ENCODE peak calls at places on chromosomes 16 and 17, in eight cellular contexts. H is MM.1S, F is WTC11, A is fibroblast of mammary gland, V is heart left ventricle, Z is iPS-NIHi11, U is HL-60, X is HFFc6. G is an unnamed sample.

GRCh38 chr16:79599837-79600635 is 501 bp downstream of the MAF start:
- DNase-seq in Z (peak; percentile 67), F (peak; percentile 65), X (no peak), H (peak; percentile 27), U (no peak), V (peak; percentile 82), A (no peak), G (no peak)

GRCh38 chr16:2487517-2487842 is 12.6 kb downstream of the TBC1D24 start:
- DNase-seq in A (no peak), X (no peak), F (no peak), V (no peak), Z (no peak), U (no peak), H (no peak), G (no peak)

GRCh38 chr17:65554568-65555223 is 6.8 kb downstream of the AXIN2 start:
- DNase-seq in X (no peak), H (no peak), F (no peak), A (peak; percentile 38), V (peak; percentile 65), U (no peak), Z (no peak), G (peak; percentile 3)

GRCh38 chr16:31199430-31200041 is 3.0 kb downstream of the PYCARD start:
- DNase-seq in H (no peak), A (no peak), V (no peak), F (no peak), X (no peak), U (no peak), Z (no peak), G (no peak)

GRCh38 chr16:81151648-81152047 is 55.5 kb upstream of the GCSH start:
- DNase-seq in H (no peak), A (no peak), Z (no peak), X (no peak), U (no peak), F (no peak), V (no peak), G (no peak)

GRCh38 chr16:2476345-2476720 is 1.4 kb downstream of the TBC1D24 start:
- DNase-seq in A (no peak), V (no peak), F (no peak), Z (no peak), U (no peak), X (no peak), H (no peak), G (no peak)

GRCh38 chr17:72517413-72518237 is 396.8 kb downstream of the SOX9 start:
- DNase-seq in V (no peak), X (no peak), A (no peak), Z (no peak), F (no peak), U (no peak), H (no peak), G (no peak)

GRCh38 chr17:488993-489757 is 136.6 kb upstream of the RPH3AL start:
- DNase-seq in Z (no peak), V (no peak), H (no peak), X (no peak), F (peak; percentile 48), U (peak; percentile 44), A (no peak), G (no peak)

GRCh38 chr17:13562271-13562800 is 39.4 kb downstream of the HS3ST3A1 start:
- DNase-seq in Z (no peak), A (peak; percentile 98), X (peak; percentile 93), H (no peak), F (no peak), V (no peak), U (no peak), G (peak; percentile 95)

GRCh38 chr17:73514146-73514863 is 129.9 kb downstream of the SDK2 start:
- DNase-seq in A (no peak), V (no peak), U (no peak), F (no peak), Z (no peak), X (no peak), H (no peak), G (no peak)

GRCh38 chr16:30094541-30095165 is 1.4 kb downstream of the YPEL3 start:
- DNase-seq in F (no peak), V (peak; percentile 66), H (no peak), U (no peak), A (no peak), X (no peak), Z (no peak), G (no peak)

GRCh38 chr17:14355556-14355955 is 54.7 kb downstream of the HS3ST3B1 start:
- DNase-seq in A (no peak), X (peak; percentile 24), Z (no peak), U (no peak), V (no peak), H (no peak), F (no peak), G (no peak)

GRCh38 chr16:89864421-89864820 is 9.0 kb upstream of the TCF25 start:
- DNase-seq in A (no peak), V (peak; percentile 9), H (no peak), Z (no peak), U (no peak), F (no peak), X (no peak), G (no peak)

GRCh38 chr17:79214940-79215604 is 140.4 kb downstream of the ENGASE start:
- DNase-seq in F (no peak), Z (no peak), A (no peak), X (no peak), V (no peak), H (no peak), U (no peak), G (no peak)

GRCh38 chr16:49409121-49409520 is 35.5 kb downstream of the C16orf78 start:
- DNase-seq in U (no peak), F (no peak), X (no peak), Z (no peak), A (no peak), H (no peak), V (no peak), G (no peak)

GRCh38 chr17:44900894-44901293 is 1.6 kb upstream of the EFTUD2 start:
- DNase-seq in Z (no peak), H (no peak), F (no peak), V (no peak), X (peak; percentile 77), U (peak; percentile 35), A (peak; percentile 89), G (peak; percentile 64)

GRCh38 chr17:82297280-82297803 is 20.1 kb downstream of the CD7 start:
- DNase-seq in F (no peak), H (peak; percentile 77), Z (no peak), V (peak; percentile 89), X (peak; percentile 76), U (peak; percentile 87), A (peak; percentile 98), G (peak; percentile 90)

GRCh38 chr16:1724491-1724890 is 18.5 kb downstream of the MAPK8IP3 start:
- DNase-seq in H (no peak), V (no peak), U (no peak), Z (no peak), X (no peak), F (no peak), A (no peak), G (no peak)

GRCh38 chr17:63498621-63499195 is 21.8 kb downstream of the ACE start:
- DNase-seq in U (no peak), F (no peak), V (no peak), H (no peak), X (peak; percentile 46), Z (no peak), A (peak; percentile 30), G (no peak)

GRCh38 chr17:42236760-42237159 is 39.4 kb downstream of the STAT5B start:
- DNase-seq in X (no peak), A (no peak), V (no peak), U (no peak), F (no peak), H (no peak), Z (no peak), G (no peak)

GRCh38 chr16:70659953-70660671 is 13.8 kb downstream of the IL34 start:
- DNase-seq in V (no peak), Z (no peak), A (no peak), X (no peak), U (no peak), H (no peak), F (no peak), G (no peak)

GRCh38 chr16:57277586-57277985 is 6.9 kb downstream of the PLLP start:
- DNase-seq in Z (no peak), V (peak; percentile 27), F (no peak), X (peak; percentile 73), U (peak; percentile 70), A (peak; percentile 60), H (peak; percentile 55), G (peak; percentile 61)

GRCh38 chr16:84559311-84559932 is 55.0 kb upstream of the MEAK7 start:
- DNase-seq in X (no peak), U (no peak), A (no peak), F (no peak), V (no peak), Z (peak; percentile 48), H (no peak), G (no peak)

GRCh38 chr16:59880626-59881025 is 1146.5 kb upstream of the GOT2 start:
- DNase-seq in H (no peak), A (no peak), X (no peak), F (no peak), V (no peak), Z (no peak), U (no peak), G (no peak)

GRCh38 chr16:48408688-48409087 is 23.5 kb upstream of the SIAH1 start:
- DNase-seq in X (peak; percentile 35), Z (no peak), A (peak; percentile 57), F (no peak), H (no peak), V (no peak), U (peak; percentile 67), G (peak; percentile 89)

GRCh38 chr16:964696-965395 is 5.9 kb downstream of the LMF1 start:
- DNase-seq in U (no peak), A (no peak), H (no peak), X (no peak), V (no peak), Z (no peak), F (no peak), G (no peak)

GRCh38 chr17:27319536-27320221 is 25.8 kb downstream of the WSB1 start:
- DNase-seq in V (peak; percentile 80), F (no peak), A (peak; percentile 73), Z (no peak), U (no peak), X (peak; percentile 9), H (no peak), G (no peak)

GRCh38 chr16:31472559-31473203 is 729 bp downstream of the TGFB1I1 start:
- DNase-seq in F (peak; percentile 93), X (peak; percentile 91), Z (peak; percentile 91), U (no peak), H (no peak), V (peak; percentile 93), A (peak; percentile 94), G (peak; percentile 97)

GRCh38 chr17:27832851-27833250 is 32.5 kb upstream of the NOS2 start:
- DNase-seq in F (no peak), V (no peak), H (no peak), A (no peak), X (no peak), Z (no peak), U (no peak), G (no peak)

GRCh38 chr17:48024149-48025039 is 13.2 kb downstream of the COPZ2 start:
- DNase-seq in Z (no peak), A (peak; percentile 21), U (peak; percentile 41), F (peak; percentile 52), H (peak; percentile 25), X (peak; percentile 64), V (peak; percentile 71), G (no peak)

GRCh38 chr17:27329146-27329805 is 35.4 kb downstream of the WSB1 start:
- DNase-seq in V (no peak), U (no peak), A (no peak), Z (no peak), H (no peak), X (no peak), F (no peak), G (no peak)

GRCh38 chr17:45814622-45815606 is 29.8 kb upstream of the SPPL2C start:
- DNase-seq in X (no peak), A (no peak), Z (no peak), F (no peak), U (no peak), V (no peak), H (no peak), G (no peak)

GRCh38 chr16:2473999-2474876 is 689 bp upstream of the TBC1D24 start:
- DNase-seq in A (no peak), U (peak; percentile 58), F (peak; percentile 42), H (peak; percentile 60), V (peak; percentile 81), Z (peak; percentile 66), X (no peak), G (no peak)

GRCh38 chr17:77753691-77754265 is 204.7 kb upstream of the TNRC6C start:
- DNase-seq in U (no peak), H (no peak), V (no peak), Z (no peak), A (no peak), X (no peak), F (peak; percentile 5), G (no peak)